ENCODE peak calls at places on chromosomes 16 and 17, in four cellular contexts. One of them, this sample, is unnamed.

GRCh38 chr17:2214047-2214717 is 89.4 kb downstream of the SMG6 start:
- DNase-seq in left colon: peak; percentile 25
- DNase-seq in NCI-H1105: no peak
- DNase-seq in bronchial epithelial cell: peak; percentile 94
- DNase-seq in this sample: no peak

GRCh38 chr17:42097691-42098661 is at the start of gene ZNF385C:
- DNase-seq in left colon: peak; percentile 48
- DNase-seq in NCI-H1105: peak; percentile 23
- DNase-seq in bronchial epithelial cell: no peak
- DNase-seq in this sample: peak; percentile 42

GRCh38 chr17:78105101-78105500 is 23.5 kb downstream of the TMC6 start:
- DNase-seq in left colon: no peak
- DNase-seq in NCI-H1105: no peak
- DNase-seq in bronchial epithelial cell: no peak
- DNase-seq in this sample: no peak

GRCh38 chr16:25065899-25066298 is 45.6 kb upstream of the LCMT1 start:
- DNase-seq in left colon: no peak
- DNase-seq in NCI-H1105: no peak
- DNase-seq in bronchial epithelial cell: no peak
- DNase-seq in this sample: no peak

GRCh38 chr16:19227643-19228042 is 57.9 kb upstream of the CLEC19A start:
- DNase-seq in left colon: no peak
- DNase-seq in NCI-H1105: no peak
- DNase-seq in bronchial epithelial cell: no peak
- DNase-seq in this sample: no peak

GRCh38 chr17:50239913-50240312 is 34.4 kb upstream of the TMEM92 start:
- DNase-seq in left colon: no peak
- DNase-seq in NCI-H1105: no peak
- DNase-seq in bronchial epithelial cell: no peak
- DNase-seq in this sample: no peak

GRCh38 chr17:56426901-56427300 is 166.6 kb upstream of the NOG start:
- DNase-seq in left colon: no peak
- DNase-seq in NCI-H1105: no peak
- DNase-seq in bronchial epithelial cell: no peak
- DNase-seq in this sample: no peak

GRCh38 chr16:20348365-20349185 is 3.9 kb downstream of the UMOD start:
- DNase-seq in left colon: peak; percentile 27
- DNase-seq in NCI-H1105: no peak
- DNase-seq in bronchial epithelial cell: no peak
- DNase-seq in this sample: no peak

GRCh38 chr17:72997559-72997958 is 94.9 kb downstream of the SLC39A11 start:
- DNase-seq in left colon: no peak
- DNase-seq in NCI-H1105: no peak
- DNase-seq in bronchial epithelial cell: no peak
- DNase-seq in this sample: no peak

GRCh38 chr17:14693382-14693781 is 392.5 kb downstream of the HS3ST3B1 start:
- DNase-seq in left colon: no peak
- DNase-seq in NCI-H1105: no peak
- DNase-seq in bronchial epithelial cell: no peak
- DNase-seq in this sample: no peak

GRCh38 chr17:80855968-80856862 is 135.4 kb upstream of the CHMP6 start:
- DNase-seq in left colon: no peak
- DNase-seq in NCI-H1105: no peak
- DNase-seq in bronchial epithelial cell: peak; percentile 98
- DNase-seq in this sample: peak; percentile 82

GRCh38 chr16:70444249-70445063 is 5.6 kb upstream of the ST3GAL2 start:
- DNase-seq in left colon: no peak
- DNase-seq in NCI-H1105: no peak
- DNase-seq in bronchial epithelial cell: no peak
- DNase-seq in this sample: no peak

GRCh38 chr17:40722146-40722720 is 18.7 kb upstream of the KRT24 start:
- DNase-seq in left colon: no peak
- DNase-seq in NCI-H1105: no peak
- DNase-seq in bronchial epithelial cell: peak; percentile 22
- DNase-seq in this sample: no peak

GRCh38 chr16:69217433-69217832 is 30.5 kb downstream of the SNTB2 start:
- DNase-seq in left colon: no peak
- DNase-seq in NCI-H1105: no peak
- DNase-seq in bronchial epithelial cell: peak; percentile 80
- DNase-seq in this sample: no peak

GRCh38 chr17:21463779-21464407 is 87.7 kb downstream of the KCNJ12 start:
- DNase-seq in left colon: no peak
- DNase-seq in NCI-H1105: no peak
- DNase-seq in bronchial epithelial cell: no peak
- DNase-seq in this sample: no peak

GRCh38 chr16:88783391-88784073 is 1.5 kb downstream of the PIEZO1 start:
- DNase-seq in left colon: peak; percentile 48
- DNase-seq in NCI-H1105: no peak
- DNase-seq in bronchial epithelial cell: peak; percentile 35
- DNase-seq in this sample: no peak

GRCh38 chr17:78557598-78558039 is 19.6 kb downstream of the DNAH17 start:
- DNase-seq in left colon: no peak
- DNase-seq in NCI-H1105: no peak
- DNase-seq in bronchial epithelial cell: peak; percentile 66
- DNase-seq in this sample: no peak

GRCh38 chr16:4057439-4057877 is 58.8 kb downstream of the ADCY9 start:
- DNase-seq in left colon: no peak
- DNase-seq in NCI-H1105: no peak
- DNase-seq in bronchial epithelial cell: no peak
- DNase-seq in this sample: no peak